ENCODE peak calls at places on chromosomes 6 and 20, in seven cellular contexts. S is upper lobe of left lung, B is NCI-H774, A is left ventricle myocardium superior, P is H9, K is Calu3, Q is nephron progenitor cell. E is an unnamed sample.

GRCh38 chr6:12009180-12009748 is 2.8 kb upstream of the HIVEP1 start:
- DNase-seq in B (no peak), S (no peak), A (no peak), Q (no peak), P (no peak), K (no peak), E (peak)

GRCh38 chr6:2952557-2953095 is 18.7 kb downstream of the SERPINB6 start:
- DNase-seq in S (peak), K (peak), B (no peak), A (peak), Q (peak), P (peak), E (peak)

GRCh38 chr6:3229566-3230274 is 2.3 kb upstream of the TUBB2B start:
- DNase-seq in B (peak), K (no peak), Q (peak), P (peak), A (no peak), S (no peak), E (no peak)

GRCh38 chr6:28947831-28948270 is 24.1 kb upstream of the TRIM27 start:
- DNase-seq in A (no peak), B (no peak), K (peak), P (no peak), Q (no peak), S (no peak), E (no peak)

GRCh38 chr6:79947191-79948173 is at the start of gene ELOVL4:
- DNase-seq in B (peak), Q (peak), K (peak), A (peak), S (no peak), P (peak), E (peak)

GRCh38 chr20:51195419-51195901 is 172.6 kb upstream of the KCNG1 start:
- DNase-seq in A (no peak), P (no peak), B (no peak), Q (no peak), S (no peak), K (peak), E (no peak)

GRCh38 chr6:49744259-49744658 is at the start of gene CRISP3:
- DNase-seq in A (no peak), Q (no peak), P (no peak), K (peak), B (no peak), S (no peak), E (no peak)

GRCh38 chr6:149995971-149996370 is 29.4 kb downstream of the RAET1L start:
- DNase-seq in K (no peak), S (no peak), A (no peak), P (no peak), Q (no peak), B (no peak), E (no peak)

GRCh38 chr20:54891907-54892306 is 416.5 kb downstream of the DOK5 start:
- DNase-seq in K (no peak), P (no peak), S (no peak), B (no peak), Q (no peak), A (no peak), E (no peak)

GRCh38 chr6:94196891-94197290 is 777.5 kb upstream of the EPHA7 start:
- DNase-seq in S (no peak), P (no peak), K (no peak), Q (no peak), A (no peak), B (no peak), E (no peak)

GRCh38 chr6:36913082-36913481 is 27.3 kb downstream of the C6orf89 start:
- DNase-seq in A (no peak), S (no peak), K (no peak), P (no peak), B (no peak), Q (no peak), E (no peak)

GRCh38 chr20:61170521-61170920 is 81.5 kb upstream of the CDH4 start:
- DNase-seq in S (no peak), A (no peak), P (peak), Q (peak), K (no peak), B (no peak), E (no peak)

GRCh38 chr6:142276256-142276655 is 25.6 kb upstream of the ADGRG6 start:
- DNase-seq in A (no peak), S (no peak), Q (no peak), K (no peak), P (no peak), B (no peak), E (no peak)

GRCh38 chr6:55679503-55679902 is 100.5 kb upstream of the HMGCLL1 start:
- DNase-seq in B (no peak), A (no peak), S (no peak), P (no peak), K (no peak), Q (no peak), E (no peak)

E was measured in HuH-7.